ENCODE peak calls at places on chromosomes 7 and 10, in five cellular contexts. X, S, Z, P and L are unnamed samples.

GRCh38 chr10:26765549-26765948 is 68.0 kb downstream of the PDSS1 start:
- DNase-seq in P (no peak), X (no peak), S (no peak), Z (no peak), L (no peak)

GRCh38 chr7:31066516-31067130 is 14.5 kb downstream of the ADCYAP1R1 start:
- DNase-seq in Z (peak), X (no peak), S (no peak), P (no peak), L (no peak)

GRCh38 chr10:87921934-87922688 is 58.7 kb downstream of the PTEN start:
- DNase-seq in P (no peak), S (peak), X (peak), Z (no peak), L (no peak)

GRCh38 chr7:16889851-16890443 is 8.2 kb upstream of the AGR3 start:
- DNase-seq in X (no peak), S (no peak), P (no peak), Z (no peak), L (no peak)

GRCh38 chr10:95513941-95514392 is 47.2 kb downstream of the SORBS1 start:
- DNase-seq in X (no peak), Z (no peak), P (no peak), S (peak), L (no peak)

GRCh38 chr7:1847260-1848001 is 177.4 kb downstream of the ELFN1 start:
- DNase-seq in Z (no peak), P (no peak), S (no peak), X (no peak), L (peak)

GRCh38 chr7:82595176-82595575 is 151.6 kb upstream of the CACNA2D1 start:
- DNase-seq in X (no peak), Z (no peak), S (no peak), P (peak), L (no peak)

GRCh38 chr10:49280001-49280408 is 19.0 kb upstream of the C10orf71 start:
- DNase-seq in S (peak), X (no peak), P (no peak), Z (no peak), L (no peak)

GRCh38 chr10:35735412-35735811 is 93.3 kb upstream of the FZD8 start:
- DNase-seq in Z (no peak), X (no peak), P (no peak), S (peak), L (no peak)

GRCh38 chr7:28354601-28355062 is 57.7 kb upstream of the CREB5 start:
- DNase-seq in X (peak), Z (no peak), S (peak), P (no peak), L (no peak)

GRCh38 chr7:99619571-99620130 is 2.9 kb downstream of the ZSCAN25 start:
- DNase-seq in X (no peak), S (no peak), P (no peak), Z (no peak), L (no peak)

GRCh38 chr10:93071674-93072224 is 1.9 kb upstream of the CYP26A1 start:
- DNase-seq in S (no peak), P (no peak), Z (peak), X (peak), L (peak)

GRCh38 chr10:93481931-93482834 is at the start of gene MYOF:
- DNase-seq in X (peak), Z (peak), P (peak), S (peak), L (peak)

GRCh38 chr7:30502470-30503251 is 2.0 kb downstream of the GGCT start:
- DNase-seq in X (no peak), Z (no peak), S (no peak), P (no peak), L (no peak)

GRCh38 chr10:50625663-50626062 is 1.9 kb upstream of the SGMS1 start:
- DNase-seq in P (no peak), X (peak), S (no peak), Z (no peak), L (no peak)

GRCh38 chr7:157668884-157669767 is 332.3 kb downstream of the DNAJB6 start:
- DNase-seq in Z (no peak), X (no peak), P (no peak), S (no peak), L (no peak)

GRCh38 chr7:33965116-33965827 is 59.9 kb downstream of the BMPER start:
- DNase-seq in P (no peak), X (no peak), S (peak), Z (no peak), L (no peak)

GRCh38 chr7:114652041-114652440 is 237.4 kb downstream of the FOXP2 start:
- DNase-seq in Z (no peak), X (no peak), S (no peak), P (no peak), L (no peak)

GRCh38 chr7:66355762-66356161 is 150.6 kb downstream of the TPST1 start:
- DNase-seq in S (peak), Z (no peak), X (no peak), P (no peak), L (no peak)

GRCh38 chr10:23521735-23522134 is 82.9 kb downstream of the OTUD1 start:
- DNase-seq in X (no peak), Z (no peak), S (no peak), P (no peak), L (no peak)

GRCh38 chr10:127313996-127314700 is 117.8 kb upstream of the INSYN2A start:
- DNase-seq in S (no peak), P (no peak), X (no peak), Z (no peak), L (no peak)

GRCh38 chr7:155570991-155571390 is 24.6 kb upstream of the CNPY1 start:
- DNase-seq in X (no peak), Z (no peak), P (no peak), S (no peak), L (no peak)

GRCh38 chr10:18659784-18660561 is 742 bp downstream of the ARL5B start:
- DNase-seq in X (peak), Z (peak), S (peak), P (no peak), L (no peak)

GRCh38 chr7:140082770-140083169 is 20.0 kb upstream of the PARP12 start:
- DNase-seq in P (no peak), Z (no peak), S (no peak), X (no peak), L (no peak)

GRCh38 chr7:88344271-88344670 is 37.6 kb upstream of the STEAP4 start:
- DNase-seq in Z (no peak), X (no peak), P (no peak), S (no peak), L (no peak)

GRCh38 chr7:12092499-12093130 is 118.5 kb upstream of the TMEM106B start:
- DNase-seq in Z (no peak), X (no peak), P (no peak), S (peak), L (no peak)

GRCh38 chr7:130409722-130410072 is 29.4 kb downstream of the CPA1 start:
- DNase-seq in P (no peak), Z (no peak), X (no peak), S (no peak), L (no peak)

GRCh38 chr7:80821781-80822180 is 97.1 kb downstream of the SEMA3C start:
- DNase-seq in P (no peak), X (no peak), Z (no peak), S (no peak), L (no peak)

GRCh38 chr7:154431045-154431444 is 378.8 kb downstream of the DPP6 start:
- DNase-seq in S (no peak), X (no peak), Z (no peak), P (no peak), L (no peak)

GRCh38 chr10:79058899-79059771 is 9.6 kb upstream of the ZMIZ1 start:
- DNase-seq in S (no peak), X (no peak), Z (no peak), P (no peak), L (peak)

GRCh38 chr10:49688920-49689319 is 9.5 kb downstream of the C10orf53 start:
- DNase-seq in P (no peak), X (peak), S (no peak), Z (no peak), L (no peak)

GRCh38 chr7:82810558-82811259 is 352.0 kb downstream of the PCLO start:
- DNase-seq in Z (peak), P (peak), S (peak), X (peak), L (no peak)

GRCh38 chr10:19638173-19638872 is 177.9 kb upstream of the PLXDC2 start:
- DNase-seq in X (no peak), S (peak), P (no peak), Z (no peak), L (no peak)

GRCh38 chr7:157952841-157953645 is 616.2 kb downstream of the DNAJB6 start:
- DNase-seq in Z (no peak), P (no peak), S (no peak), X (no peak), L (no peak)

GRCh38 chr10:114405011-114405350 is 679 bp upstream of the AFAP1L2 start:
- DNase-seq in X (no peak), Z (peak), S (no peak), P (no peak), L (no peak)

GRCh38 chr7:40996330-40996729 is 706.6 kb downstream of the INHBA start:
- DNase-seq in Z (no peak), S (no peak), X (no peak), P (no peak), L (no peak)

GRCh38 chr7:121395494-121395960 is 581 bp downstream of the FAM3C start:
- DNase-seq in S (peak), Z (peak), X (peak), P (peak), L (no peak)

GRCh38 chr10:16545126-16545736 is 23.6 kb upstream of the C1QL3 start:
- DNase-seq in Z (peak), X (peak), P (no peak), S (peak), L (no peak)